ENCODE peak calls at places on chromosomes 6 and 20, in seven cellular contexts. Z is hypothalamus, M is NCI-H2029 treated with DMSO at 0.1 percent for 48 hours, I is right atrium auricular region, C is ELF-1, L is kidney epithelial cell, W is AG04449. O is an unnamed sample.

GRCh38 chr6:168968228-168968627 is 285.4 kb downstream of the THBS2 start:
- DNase-seq in Z (no peak), M (peak), I (peak), C (no peak), L (peak), W (peak), O (no peak)

GRCh38 chr6:169590376-169590939 is 111.4 kb downstream of the WDR27 start:
- DNase-seq in Z (no peak), M (no peak), I (no peak), C (no peak), L (no peak), W (no peak), O (no peak)

GRCh38 chr20:33062750-33063149 is 9.0 kb downstream of the BPIFB3 start:
- DNase-seq in Z (no peak), M (no peak), I (no peak), C (no peak), L (no peak), W (no peak), O (no peak)

GRCh38 chr6:16302721-16303552 is 64.5 kb downstream of the GMPR start:
- DNase-seq in Z (no peak), M (no peak), I (no peak), C (peak), L (no peak), W (no peak), O (no peak)

GRCh38 chr20:35695978-35696377 is 3.2 kb downstream of the NFS1 start:
- DNase-seq in Z (no peak), M (no peak), I (no peak), C (no peak), L (no peak), W (no peak), O (no peak)

GRCh38 chr20:19621072-19621471 is 137.0 kb upstream of the RIN2 start:
- DNase-seq in Z (no peak), M (no peak), I (no peak), C (no peak), L (no peak), W (no peak), O (no peak)

GRCh38 chr6:161374971-161375873 is 101.4 kb upstream of the AGPAT4 start:
- DNase-seq in Z (no peak), M (peak), I (peak), C (peak), L (no peak), W (no peak), O (no peak)

GRCh38 chr20:17971571-17972013 is 2.8 kb downstream of the MGME1 start:
- DNase-seq in Z (no peak), M (no peak), I (no peak), C (peak), L (no peak), W (peak), O (peak)

GRCh38 chr6:157323924-157324276 is 581 bp upstream of the TMEM242 start:
- DNase-seq in Z (no peak), M (no peak), I (peak), C (peak), L (no peak), W (no peak), O (no peak)

GRCh38 chr6:131761061-131761761 is 46.6 kb upstream of the ENPP1 start:
- DNase-seq in Z (no peak), M (no peak), I (no peak), C (no peak), L (peak), W (no peak), O (no peak)

GRCh38 chr6:158042245-158042798 is 60.7 kb downstream of the SYNJ2 start:
- DNase-seq in Z (no peak), M (no peak), I (peak), C (peak), L (peak), W (no peak), O (peak)

GRCh38 chr6:4581468-4582420 is 194.5 kb upstream of the CDYL start:
- DNase-seq in Z (no peak), M (no peak), I (no peak), C (peak), L (peak), W (peak), O (no peak)

GRCh38 chr6:48986803-48987202 is 476.2 kb downstream of the MMUT start:
- DNase-seq in Z (no peak), M (no peak), I (no peak), C (no peak), L (no peak), W (no peak), O (no peak)

GRCh38 chr6:169316651-169317050 is 63.0 kb upstream of the THBS2 start:
- DNase-seq in Z (no peak), M (no peak), I (no peak), C (no peak), L (no peak), W (no peak), O (no peak)

GRCh38 chr20:50857348-50857747 is 62.5 kb downstream of the BCAS4 start:
- DNase-seq in Z (no peak), M (no peak), I (no peak), C (no peak), L (no peak), W (no peak), O (no peak)

GRCh38 chr20:36658300-36658699 is 12.3 kb upstream of the SLA2 start:
- DNase-seq in Z (no peak), M (no peak), I (no peak), C (no peak), L (no peak), W (no peak), O (no peak)

GRCh38 chr6:32084780-32085179 is 24.4 kb downstream of the TNXB start:
- DNase-seq in Z (no peak), M (no peak), I (no peak), C (no peak), L (no peak), W (no peak), O (no peak)

GRCh38 chr20:45469336-45470261 is at the start of gene WFDC2:
- DNase-seq in Z (no peak), M (no peak), I (no peak), C (peak), L (no peak), W (no peak), O (no peak)

GRCh38 chr6:145531822-145532221 is 203.5 kb downstream of the EPM2A start:
- DNase-seq in Z (no peak), M (no peak), I (no peak), C (peak), L (no peak), W (no peak), O (no peak)

GRCh38 chr6:88982720-88983119 is 19.3 kb upstream of the RNGTT start:
- DNase-seq in Z (no peak), M (peak), I (peak), C (no peak), L (no peak), W (peak), O (peak)

GRCh38 chr6:156828280-156828703 is 51.1 kb downstream of the ARID1B start:
- DNase-seq in Z (no peak), M (no peak), I (no peak), C (peak), L (peak), W (peak), O (no peak)

GRCh38 chr6:169323221-169323620 is 69.6 kb upstream of the THBS2 start:
- DNase-seq in Z (no peak), M (no peak), I (no peak), C (no peak), L (no peak), W (no peak), O (no peak)

GRCh38 chr20:9889270-9889981 is 50.5 kb upstream of the PAK5 start:
- DNase-seq in Z (no peak), M (peak), I (no peak), C (no peak), L (no peak), W (no peak), O (no peak)

GRCh38 chr6:48426636-48427035 is 315.6 kb upstream of the PTCHD4 start:
- DNase-seq in Z (no peak), M (no peak), I (no peak), C (no peak), L (peak), W (peak), O (no peak)

GRCh38 chr6:125586605-125587004 is 162.8 kb upstream of the HEY2 start:
- DNase-seq in Z (no peak), M (no peak), I (no peak), C (peak), L (no peak), W (no peak), O (no peak)

GRCh38 chr6:11358904-11359840 is 126.7 kb upstream of the NEDD9 start:
- DNase-seq in Z (no peak), M (no peak), I (no peak), C (no peak), L (no peak), W (no peak), O (no peak)

GRCh38 chr6:22082278-22082677 is 214.6 kb downstream of the PRL start:
- DNase-seq in Z (no peak), M (no peak), I (no peak), C (no peak), L (no peak), W (no peak), O (no peak)

GRCh38 chr6:169905041-169905807 is 153.8 kb downstream of the ERMARD start:
- DNase-seq in Z (no peak), M (no peak), I (peak), C (no peak), L (peak), W (no peak), O (no peak)

GRCh38 chr20:9032758-9033157 is 36.1 kb upstream of the PLCB4 start:
- DNase-seq in Z (no peak), M (no peak), I (no peak), C (no peak), L (no peak), W (peak), O (no peak)

GRCh38 chr6:28134015-28134414 is 7.7 kb upstream of the ZKSCAN8 start:
- DNase-seq in Z (no peak), M (no peak), I (no peak), C (peak), L (no peak), W (no peak), O (peak)